ENCODE peak calls at places on chromosomes 5 and 9, in four cellular contexts. Y, L, R and J are unnamed samples.

GRCh38 chr9:69325409-69326212 is 596 bp downstream of the ENTREP1 start:
- DNase-seq in Y (no peak), L (peak), R (no peak), J (no peak)

GRCh38 chr5:155926011-155926410 is 401.0 kb upstream of the SGCD start:
- DNase-seq in Y (no peak), L (no peak), R (no peak), J (no peak)

GRCh38 chr9:110427497-110428104 is 89.9 kb upstream of the TXNDC8 start:
- DNase-seq in Y (no peak), L (no peak), R (no peak), J (no peak)

GRCh38 chr9:122140368-122141193 is 19.0 kb downstream of the NDUFA8 start:
- DNase-seq in Y (no peak), L (no peak), R (no peak), J (no peak)

GRCh38 chr9:109013678-109014145 is 413 bp upstream of the CTNNAL1 start:
- DNase-seq in Y (no peak), L (no peak), R (peak), J (peak)

GRCh38 chr5:65292196-65292595 is 189.5 kb downstream of the ADAMTS6 start:
- DNase-seq in Y (no peak), L (no peak), R (no peak), J (no peak)

GRCh38 chr9:95383845-95384244 is 66.3 kb upstream of the FANCC start:
- DNase-seq in Y (no peak), L (no peak), R (no peak), J (no peak)

GRCh38 chr5:624951-625230 is 12.8 kb downstream of the CEP72 start:
- DNase-seq in Y (no peak), L (peak), R (no peak), J (no peak)

GRCh38 chr5:7815757-7816534 is 35.0 kb downstream of the CFAP90 start:
- DNase-seq in Y (peak), L (peak), R (no peak), J (no peak)

GRCh38 chr9:116151966-116152381 is 1.6 kb upstream of the PAPPA start:
- DNase-seq in Y (no peak), L (no peak), R (peak), J (peak)

GRCh38 chr5:149711338-149711737 is 18.8 kb upstream of the PPARGC1B start:
- DNase-seq in Y (no peak), L (no peak), R (no peak), J (no peak)

DNA sequence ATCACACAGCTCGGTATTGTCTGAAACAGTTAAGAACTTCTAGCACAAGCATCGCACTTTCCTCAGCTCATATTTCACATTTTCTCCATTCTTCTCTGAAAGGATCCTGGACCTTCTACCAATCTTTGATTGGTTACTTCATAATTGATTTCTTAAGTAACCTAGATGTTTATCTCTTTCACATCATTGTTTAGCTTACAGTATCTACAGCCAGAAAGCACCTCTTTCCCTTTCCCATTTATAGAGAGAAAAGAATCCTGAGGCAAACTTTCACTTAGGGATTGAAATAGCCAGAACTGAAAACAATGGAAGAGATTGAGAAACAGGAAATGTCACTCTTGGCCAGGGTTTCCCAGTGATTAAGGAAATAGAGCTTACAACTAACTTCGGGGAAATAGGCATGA is 2.5 kb downstream of the IL33 start:
- DNase-seq in Y (no peak), L (no peak), R (no peak), J (no peak)
- H3K4me3 ChIP-seq in Y (no peak), L (peak), R (no peak), J (no peak)

GRCh38 chr9:82106536-82106935 is 118.0 kb downstream of the SPATA31D1 start:
- DNase-seq in Y (no peak), L (no peak), R (no peak), J (no peak)

GRCh38 chr9:82105729-82106128 is 117.2 kb downstream of the SPATA31D1 start:
- DNase-seq in Y (no peak), L (no peak), R (no peak), J (no peak)

GRCh38 chr9:82104252-82104651 is 115.7 kb downstream of the SPATA31D1 start:
- DNase-seq in Y (no peak), L (no peak), R (no peak), J (no peak)

GRCh38 chr9:82101475-82101874 is 112.9 kb downstream of the SPATA31D1 start:
- DNase-seq in Y (no peak), L (no peak), R (no peak), J (no peak)
- TF ChIP-seq CTCF in Y (no peak), L (no peak), R (peak), J (peak)

GRCh38 chr9:97516111-97516510 is 14.6 kb downstream of the TMOD1 start:
- DNase-seq in Y (no peak), L (no peak), R (no peak), J (no peak)

GRCh38 chr9:97519441-97519970 is 18.0 kb downstream of the TMOD1 start:
- DNase-seq in Y (no peak), L (no peak), R (no peak), J (no peak)

GRCh38 chr9:97518166-97518908 is 16.9 kb downstream of the TMOD1 start:
- DNase-seq in Y (no peak), L (no peak), R (no peak), J (no peak)

GRCh38 chr9:97517331-97518089 is 16.0 kb downstream of the TMOD1 start:
- DNase-seq in Y (no peak), L (no peak), R (no peak), J (no peak)

DNA sequence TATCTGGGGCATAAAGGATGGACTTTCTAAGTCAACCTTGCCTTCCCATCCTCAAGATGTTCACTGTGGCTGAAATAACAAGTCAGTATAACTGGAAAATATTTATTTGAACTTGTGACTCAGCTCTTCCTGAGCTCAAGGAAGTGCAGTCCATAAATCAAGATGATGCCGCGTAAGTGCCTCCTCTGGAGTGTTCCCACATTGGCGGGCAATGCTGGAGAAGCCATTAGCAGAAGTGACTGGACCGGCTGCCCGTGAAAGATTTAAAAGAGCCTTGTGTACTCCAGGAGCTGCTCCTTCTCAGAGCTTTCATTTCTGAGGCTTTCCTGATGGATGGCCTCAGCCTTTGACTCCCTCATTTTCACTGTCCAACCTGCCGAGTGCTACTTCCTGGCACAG is 17.4 kb downstream of the TMOD1 start:
- DNase-seq in Y (peak), L (peak), R (peak), J (peak)
- H3K4me3 ChIP-seq in Y (no peak), L (peak), R (no peak), J (no peak)

GRCh38 chr9:126550891-126551351 is 62.8 kb upstream of the LMX1B start:
- DNase-seq in Y (no peak), L (no peak), R (no peak), J (no peak)

GRCh38 chr9:126549246-126550006 is 64.3 kb upstream of the LMX1B start:
- DNase-seq in Y (no peak), L (no peak), R (no peak), J (no peak)

GRCh38 chr9:126546036-126546435 is 67.7 kb upstream of the LMX1B start:
- DNase-seq in Y (no peak), L (no peak), R (no peak), J (no peak)

GRCh38 chr9:126545116-126545515 is 68.6 kb upstream of the LMX1B start:
- DNase-seq in Y (no peak), L (no peak), R (no peak), J (no peak)

DNA sequence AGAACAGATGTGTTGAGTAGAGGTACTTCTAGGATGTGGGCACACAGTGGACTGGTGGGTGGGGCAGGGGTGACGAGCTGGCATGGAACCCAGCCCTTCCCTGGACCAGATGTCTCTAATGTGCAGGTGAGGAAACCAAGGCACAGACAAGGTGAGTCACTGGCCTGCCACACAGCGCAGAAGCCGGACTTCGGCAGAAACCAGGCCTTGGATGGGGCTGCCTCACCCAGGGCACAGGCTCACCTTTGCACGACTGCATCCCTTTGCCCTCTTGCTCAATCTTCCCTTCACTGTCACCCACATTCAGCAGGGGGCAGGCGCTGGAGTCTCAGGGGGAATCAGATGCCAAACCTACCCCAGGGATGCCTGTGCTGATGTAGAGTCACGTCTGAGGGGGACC is 65.4 kb upstream of the LMX1B start:
- DNase-seq in Y (no peak), L (no peak), R (no peak), J (no peak)
- TF ChIP-seq CTCF in Y (no peak), L (no peak), R (no peak), J (no peak)

DNA sequence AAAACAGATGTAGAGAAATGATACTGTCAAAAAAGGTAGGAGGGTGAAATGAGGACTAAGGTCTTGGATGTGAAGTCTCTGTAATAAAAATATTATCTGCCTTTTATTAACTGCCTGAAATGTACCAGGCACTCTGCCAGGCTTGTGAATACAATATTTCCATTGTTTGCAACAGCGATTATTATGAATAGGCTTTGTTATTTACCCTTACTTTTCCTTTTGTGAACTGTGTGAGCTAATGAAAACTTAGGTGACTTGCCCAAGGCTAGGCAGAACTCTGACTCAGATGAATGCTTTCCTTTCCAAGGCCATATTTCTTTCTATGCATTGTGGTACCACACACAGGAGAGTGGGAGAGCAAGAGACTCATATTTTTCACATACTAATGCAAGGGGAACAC is 204.1 kb downstream of the CDH12 start:
- DNase-seq in Y (no peak), L (no peak), R (no peak), J (no peak)
- H3K4me3 ChIP-seq in Y (no peak), L (no peak), R (no peak), J (no peak)

GRCh38 chr5:37838152-37838932 is 1.5 kb downstream of the GDNF start:
- DNase-seq in Y (no peak), L (peak), R (no peak), J (no peak)
- TF ChIP-seq CTCF in Y (no peak), L (no peak), R (peak), J (peak)

DNA sequence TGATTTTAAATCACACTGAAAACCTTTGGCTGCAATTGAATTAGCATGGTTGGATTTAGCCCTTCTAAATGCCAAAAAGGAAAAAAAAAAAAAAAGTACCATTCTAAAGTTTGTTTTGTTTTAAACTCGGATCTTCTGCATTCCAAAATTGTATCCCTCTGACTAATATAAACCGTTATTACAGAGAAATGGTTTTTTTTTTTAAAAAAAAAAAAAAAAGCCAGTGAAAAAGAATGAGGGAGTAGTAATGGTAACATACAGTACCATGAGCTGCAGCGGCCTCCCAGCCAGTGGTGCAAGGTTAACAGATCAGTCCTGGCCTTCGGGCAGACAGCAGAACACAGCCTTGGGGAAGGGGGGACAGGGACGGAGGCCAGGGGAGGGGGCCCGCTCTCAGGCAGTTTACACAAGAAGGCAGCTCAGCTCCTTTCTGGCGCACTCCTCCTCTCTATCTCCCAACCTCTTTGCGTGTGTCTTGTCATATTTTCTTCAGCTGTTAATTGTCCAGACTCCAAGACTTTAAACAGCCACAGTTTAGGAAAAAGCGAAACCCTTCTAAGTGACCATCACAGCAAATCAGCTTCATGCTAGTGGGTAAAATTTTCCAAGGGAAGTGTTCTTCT is 165.9 kb downstream of the BNC2 start:
- DNase-seq in Y (no peak), L (peak), R (no peak), J (no peak)
- H3K4me3 ChIP-seq in Y (no peak), L (peak), R (peak), J (peak)